ENCODE peak calls at places on chromosome 17, in five cellular contexts. J is PC-3, E is Peyer's patch, U is left ventricle myocardium inferior, A is heart left ventricle. V is an unnamed sample.
A peak's percentile ranks its signal among the peaks of the same experiment; 100 is the strongest.

GRCh38 chr17:79325707-79326106 is 251.1 kb downstream of the ENGASE start:
- DNase-seq in J (peak; percentile 29), E (no peak), U (no peak), A (peak; percentile 28), V (no peak)

GRCh38 chr17:80254396-80255241 is 6.0 kb upstream of the RNF213 start:
- DNase-seq in J (peak; percentile 100), E (no peak), U (no peak), A (no peak), V (no peak)

GRCh38 chr17:2949469-2950044 is 113.8 kb downstream of the OR1D5 start:
- DNase-seq in J (peak; percentile 87), E (peak; percentile 75), U (no peak), A (no peak), V (no peak)

GRCh38 chr17:57570740-57571344 is 174.3 kb downstream of the CCDC182 start:
- DNase-seq in J (no peak), E (no peak), U (no peak), A (no peak), V (no peak)

GRCh38 chr17:40309031-40309937 is at the start of gene RARA:
- DNase-seq in J (no peak), E (no peak), U (peak; percentile 59), A (no peak), V (no peak)

GRCh38 chr17:49409066-49409465 is 5.6 kb downstream of the PHB1 start:
- DNase-seq in J (no peak), E (no peak), U (no peak), A (no peak), V (no peak)

GRCh38 chr17:81681672-81682071 is 1.9 kb downstream of the ARL16 start:
- DNase-seq in J (no peak), E (peak; percentile 44), U (no peak), A (peak; percentile 48), V (no peak)

GRCh38 chr17:34569591-34569990 is 9.8 kb upstream of the TMEM132E start:
- DNase-seq in J (no peak), E (no peak), U (no peak), A (no peak), V (no peak)

GRCh38 chr17:62902573-62903229 is 63.3 kb upstream of the TANC2 start:
- DNase-seq in J (no peak), E (no peak), U (no peak), A (no peak), V (no peak)

GRCh38 chr17:38333635-38334295 is 10.0 kb downstream of the GPR179 start:
- DNase-seq in J (peak; percentile 39), E (peak; percentile 54), U (no peak), A (no peak), V (peak; percentile 74)
- TF ChIP-seq CTCF in J (peak; percentile 80), E (peak; percentile 44), U (peak; percentile 51), A (peak; percentile 31), V (peak; percentile 84)

GRCh38 chr17:76102944-76103273 is 678 bp downstream of the EXOC7 start:
- DNase-seq in J (peak; percentile 31), E (no peak), U (no peak), A (no peak), V (no peak)

GRCh38 chr17:76104140-76104895 is 731 bp upstream of the EXOC7 start:
- DNase-seq in J (no peak), E (no peak), U (no peak), A (no peak), V (no peak)

GRCh38 chr17:76103274-76104139 is at the start of gene EXOC7:
- DNase-seq in J (peak; percentile 98), E (peak; percentile 94), U (peak; percentile 90), A (peak; percentile 95), V (peak; percentile 88)

GRCh38 chr17:76104896-76105231 is 1.3 kb upstream of the EXOC7 start:
- DNase-seq in J (no peak), E (no peak), U (no peak), A (no peak), V (no peak)

GRCh38 chr17:76107507-76107906 is 3.9 kb upstream of the EXOC7 start:
- DNase-seq in J (peak; percentile 58), E (no peak), U (no peak), A (no peak), V (no peak)
- TF ChIP-seq CTCF in J (peak; percentile 47), E (peak; percentile 27), U (peak; percentile 14), A (no peak), V (peak; percentile 33)

DNA sequence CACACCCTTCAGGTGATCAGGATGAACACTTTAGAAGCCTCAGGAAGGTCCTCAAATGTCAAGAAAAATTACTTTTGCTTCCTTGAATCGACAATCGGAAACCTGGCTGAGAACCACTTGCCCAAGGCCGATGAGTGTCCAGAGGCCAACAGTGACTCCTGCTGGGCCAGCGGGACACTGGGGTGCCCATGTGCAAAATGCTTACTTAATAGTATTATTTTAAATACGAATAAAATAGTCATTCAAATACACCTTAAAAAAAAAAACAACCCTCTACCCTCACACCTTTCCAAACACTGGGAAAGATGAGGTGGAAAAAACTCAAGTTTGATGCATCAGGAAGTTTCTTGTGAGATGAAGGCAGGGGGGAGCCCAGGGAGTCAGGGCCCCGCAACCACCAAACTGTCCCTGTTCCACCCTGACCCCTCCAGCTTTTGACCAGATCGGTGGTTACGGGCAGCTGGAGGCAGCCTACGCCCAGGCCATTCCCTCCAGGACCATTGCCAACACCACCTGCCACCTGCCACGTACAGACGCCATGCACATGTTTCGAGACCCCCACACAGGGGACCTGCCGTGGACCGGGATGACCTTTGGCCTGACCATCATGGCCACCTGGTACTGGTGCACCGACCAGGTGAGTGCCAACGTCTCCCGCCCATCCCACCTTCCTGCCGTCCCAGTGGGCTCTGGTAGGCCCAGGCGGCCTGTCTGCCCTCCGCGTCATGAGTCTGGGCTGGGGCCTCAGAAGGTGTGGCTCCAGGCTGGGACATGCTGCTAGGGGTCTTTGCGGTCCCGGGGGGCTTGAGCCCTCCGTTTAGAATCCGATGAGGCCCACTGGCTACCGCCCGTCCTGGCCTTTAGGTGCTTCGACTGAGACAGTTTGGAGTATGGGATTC is 18.9 kb downstream of the SLC5A10 start:
- DNase-seq in J (no peak), E (no peak), U (no peak), A (no peak), V (no peak)
- TF ChIP-seq CTCF in J (peak; percentile 44), E (no peak), U (no peak), A (no peak), V (no peak)

GRCh38 chr17:38867179-38867994 is 2.5 kb upstream of the LASP1 start:
- DNase-seq in J (peak; percentile 64), E (no peak), U (peak; percentile 58), A (no peak), V (no peak)
- TF ChIP-seq CTCF in J (no peak), E (peak; percentile 34), U (peak; percentile 52), A (peak; percentile 42), V (peak; percentile 27)

GRCh38 chr17:72336804-72337070 is 215.9 kb downstream of the SOX9 start:
- DNase-seq in J (no peak), E (no peak), U (no peak), A (no peak), V (no peak)

GRCh38 chr17:72332367-72332766 is 211.5 kb downstream of the SOX9 start:
- DNase-seq in J (no peak), E (no peak), U (no peak), A (no peak), V (no peak)

GRCh38 chr17:72336026-72336803 is 215.4 kb downstream of the SOX9 start:
- DNase-seq in J (no peak), E (no peak), U (no peak), A (no peak), V (no peak)

GRCh38 chr17:72333570-72333969 is 212.8 kb downstream of the SOX9 start:
- DNase-seq in J (no peak), E (no peak), U (no peak), A (no peak), V (no peak)

DNA sequence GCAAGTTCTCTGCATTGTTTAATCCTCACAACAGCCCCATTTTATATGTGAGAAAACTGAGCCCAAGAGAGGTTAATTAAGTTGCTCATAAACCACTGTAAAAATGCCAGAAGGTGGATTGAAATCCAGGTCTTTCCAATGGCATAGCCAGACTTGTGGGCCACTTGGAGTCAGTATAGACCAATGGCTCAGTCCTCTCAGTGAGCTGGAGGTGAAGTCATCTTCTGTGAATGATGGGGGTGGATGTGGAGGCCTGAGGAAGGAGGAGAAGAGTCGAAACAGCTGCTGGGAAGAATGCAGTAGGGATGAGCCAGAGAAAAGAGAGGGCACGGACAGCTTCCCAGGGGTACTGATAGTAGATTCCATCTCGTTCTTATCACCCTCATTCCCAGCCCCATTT is 213.4 kb downstream of the SOX9 start:
- DNase-seq in J (no peak), E (no peak), U (no peak), A (no peak), V (no peak)
- TF ChIP-seq CTCF in J (no peak), E (no peak), U (no peak), A (no peak), V (no peak)

GRCh38 chr17:4161179-4161559 is 18.2 kb downstream of the CYB5D2 start:
- DNase-seq in J (peak; percentile 86), E (no peak), U (no peak), A (no peak), V (no peak)
- TF ChIP-seq CTCF in J (no peak), E (no peak), U (no peak), A (no peak), V (no peak)

DNA sequence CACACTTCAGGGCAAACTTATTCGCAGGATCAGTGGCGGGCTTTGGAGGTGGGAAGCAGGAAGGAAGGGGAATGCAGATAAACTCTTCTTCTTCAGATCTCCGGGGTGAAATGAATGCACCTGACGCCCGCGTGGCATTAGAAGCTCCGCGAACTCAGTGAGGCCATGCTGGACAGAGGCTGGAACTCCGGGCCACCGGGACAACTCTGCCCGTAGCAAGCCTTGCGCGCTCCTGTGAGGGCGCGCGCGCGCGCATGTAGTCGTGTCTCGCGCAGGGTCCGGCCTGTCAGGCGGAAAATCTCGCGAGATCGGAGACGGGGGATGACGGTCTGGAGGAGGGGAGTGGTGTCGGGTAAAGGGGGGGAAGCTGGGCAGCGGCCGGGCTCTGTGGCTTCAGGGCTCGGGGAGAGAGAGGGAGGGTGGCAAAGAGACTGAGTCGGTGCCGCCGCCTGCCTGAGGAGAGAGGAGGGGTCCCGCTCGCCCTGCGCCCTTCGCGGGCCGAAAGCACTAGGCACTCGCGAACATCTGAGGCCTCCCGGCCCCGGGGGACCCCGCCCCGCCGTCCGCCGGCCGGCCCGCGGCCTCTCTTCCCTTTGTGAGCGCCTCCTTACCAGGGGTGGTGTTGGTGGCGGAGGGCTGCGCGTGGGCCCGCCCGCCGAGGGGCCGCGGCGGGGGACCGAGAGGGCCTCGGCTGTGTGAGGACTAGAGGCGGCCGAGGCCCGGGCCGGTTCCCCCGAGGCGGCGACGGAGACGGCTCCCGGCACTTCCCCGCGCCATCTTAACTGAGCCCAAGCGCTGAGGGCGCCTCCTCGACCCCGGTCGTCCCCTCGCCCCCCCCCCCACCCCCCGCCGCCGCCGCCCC is at the start of gene TAOK1:
- DNase-seq in J (peak; percentile 93), E (peak; percentile 99), U (peak; percentile 100), A (peak; percentile 100), V (peak; percentile 72)
- TF ChIP-seq CTCF in J (no peak), E (peak; percentile 2), U (no peak), A (peak; percentile 7), V (no peak)